ENCODE peak calls at places on chromosomes 12 and 14, in six cellular contexts. One of them, this sample, is unnamed. For H3K4me1, the result is how much of the 10 kb centered on the place peaks cover.

GRCh38 chr12:52352951-52353350 is 14.3 kb downstream of the KRT85 start:
- DNase-seq in GM23338: no peak
- DNase-seq in stomach: no peak
- DNase-seq in spleen: peak
- DNase-seq in HepG2: no peak
- DNase-seq in HCT116: no peak
- DNase-seq in this sample: no peak

GRCh38 chr14:99430491-99430890 is 50.2 kb downstream of the SETD3 start:
- DNase-seq in HepG2: no peak
- DNase-seq in HCT116: no peak
- DNase-seq in stomach: peak
- DNase-seq in spleen: peak
- DNase-seq in GM23338: peak
- DNase-seq in this sample: no peak

GRCh38 chr12:87782838-87783237 is 246.4 kb downstream of the C12orf50 start:
- DNase-seq in GM23338: no peak
- DNase-seq in HCT116: no peak
- DNase-seq in spleen: no peak
- DNase-seq in HepG2: no peak
- DNase-seq in stomach: no peak
- DNase-seq in this sample: no peak

GRCh38 chr12:121955258-121956040 is 37.1 kb downstream of the CFAP251 start:
- DNase-seq in stomach: no peak
- DNase-seq in HepG2: no peak
- DNase-seq in spleen: no peak
- DNase-seq in HCT116: peak
- DNase-seq in GM23338: peak
- DNase-seq in this sample: no peak

GRCh38 chr14:23951590-23952143 is 1.9 kb upstream of the DHRS4 start:
- DNase-seq in spleen: no peak
- DNase-seq in HepG2: peak
- DNase-seq in HCT116: no peak
- DNase-seq in stomach: no peak
- DNase-seq in GM23338: peak
- DNase-seq in this sample: no peak

GRCh38 chr12:62700091-62700490 is 233.5 kb downstream of the MON2 start:
- DNase-seq in stomach: no peak
- DNase-seq in HepG2: no peak
- DNase-seq in HCT116: no peak
- DNase-seq in GM23338: no peak
- DNase-seq in spleen: no peak
- DNase-seq in this sample: no peak

GRCh38 chr12:54082402-54082892 is 28.8 kb downstream of the HOXC4 start:
- DNase-seq in stomach: peak
- DNase-seq in HepG2: no peak
- DNase-seq in spleen: peak
- DNase-seq in GM23338: peak
- DNase-seq in HCT116: no peak
- DNase-seq in this sample: peak

GRCh38 chr12:75685826-75686225 is 174.4 kb upstream of the KRR1 start:
- DNase-seq in HCT116: no peak
- DNase-seq in spleen: no peak
- DNase-seq in HepG2: no peak
- DNase-seq in GM23338: no peak
- DNase-seq in stomach: no peak
- DNase-seq in this sample: no peak

GRCh38 chr14:70148911-70149675 is 39.7 kb downstream of the SLC8A3 start:
- DNase-seq in GM23338: no peak
- DNase-seq in stomach: no peak
- DNase-seq in HepG2: no peak
- DNase-seq in spleen: no peak
- DNase-seq in HCT116: no peak
- DNase-seq in this sample: no peak

GRCh38 chr14:77730976-77731497 is 23.1 kb downstream of the SLIRP start:
- DNase-seq in stomach: no peak
- DNase-seq in HepG2: no peak
- DNase-seq in GM23338: no peak
- DNase-seq in HCT116: no peak
- DNase-seq in spleen: no peak
- DNase-seq in this sample: no peak

GRCh38 chr14:68692916-68693771 is 99.7 kb downstream of the ZFP36L1 start:
- DNase-seq in HepG2: no peak
- DNase-seq in GM23338: no peak
- DNase-seq in stomach: no peak
- DNase-seq in spleen: no peak
- DNase-seq in HCT116: no peak
- DNase-seq in this sample: peak

GRCh38 chr14:69547701-69548348 is 26.8 kb downstream of the CCDC177 start:
- DNase-seq in stomach: no peak
- DNase-seq in HCT116: no peak
- DNase-seq in HepG2: no peak
- DNase-seq in GM23338: peak
- DNase-seq in spleen: no peak
- DNase-seq in this sample: no peak

GRCh38 chr14:100610511-100611217 is 23.4 kb upstream of the BEGAIN start:
- DNase-seq in GM23338: no peak
- DNase-seq in HepG2: no peak
- DNase-seq in spleen: no peak
- DNase-seq in stomach: no peak
- DNase-seq in HCT116: no peak
- DNase-seq in this sample: peak

GRCh38 chr12:68291396-68292036 is 38.1 kb upstream of the IL22 start:
- DNase-seq in spleen: no peak
- DNase-seq in GM23338: no peak
- DNase-seq in HepG2: no peak
- DNase-seq in stomach: no peak
- DNase-seq in HCT116: no peak
- DNase-seq in this sample: no peak

GRCh38 chr12:69239286-69239921 is at the start of gene CPSF6:
- DNase-seq in GM23338: peak
- DNase-seq in HCT116: peak
- DNase-seq in stomach: peak
- DNase-seq in HepG2: peak
- DNase-seq in spleen: peak
- DNase-seq in this sample: peak

GRCh38 chr12:124884587-124885438 is 21.1 kb upstream of the SCARB1 start:
- DNase-seq in HepG2: peak
- DNase-seq in spleen: peak
- DNase-seq in stomach: peak
- DNase-seq in GM23338: peak
- DNase-seq in HCT116: no peak
- DNase-seq in this sample: no peak
- H3K4me1 ChIP-seq in HepG2: half or more
- H3K4me1 ChIP-seq in spleen: under half
- H3K4me1 ChIP-seq in stomach: under half
- H3K4me1 ChIP-seq in GM23338: under half
- H3K4me1 ChIP-seq in HCT116: under half
- H3K4me1 ChIP-seq in this sample: under half

DNA sequence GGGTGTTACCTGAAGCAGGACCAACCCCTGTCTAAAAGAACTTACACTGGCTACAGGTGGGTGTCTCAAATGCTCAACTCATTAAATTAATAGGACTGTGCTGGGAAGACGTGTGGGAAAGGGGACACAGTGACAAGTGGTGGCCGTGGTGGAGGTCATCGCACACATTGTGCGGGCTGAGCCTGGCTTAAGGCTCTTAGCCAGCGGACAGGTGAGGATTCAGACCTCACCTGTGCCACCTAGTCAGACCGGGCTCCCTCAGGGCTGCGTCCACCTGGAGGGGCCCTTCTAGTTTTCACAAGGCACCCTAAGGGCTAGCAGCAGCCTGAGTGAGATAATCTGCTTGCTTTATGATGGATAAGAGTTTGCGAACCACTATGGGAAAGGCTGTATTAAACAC is 125.2 kb upstream of the FKBP4 start:
- DNase-seq in HCT116: no peak
- DNase-seq in HepG2: no peak
- DNase-seq in GM23338: no peak
- DNase-seq in spleen: peak
- DNase-seq in stomach: no peak
- DNase-seq in this sample: no peak
- TF ChIP-seq POLR2AphosphoS5 in HCT116: no peak
- TF ChIP-seq POLR2AphosphoS5 in HepG2: no peak
- TF ChIP-seq POLR2AphosphoS5 in GM23338: no peak
- TF ChIP-seq POLR2AphosphoS5 in spleen: no peak
- TF ChIP-seq POLR2AphosphoS5 in stomach: no peak
- TF ChIP-seq POLR2AphosphoS5 in this sample: no peak

GRCh38 chr14:61472801-61473376 is 151.5 kb downstream of the PRKCH start:
- DNase-seq in stomach: no peak
- DNase-seq in HepG2: no peak
- DNase-seq in spleen: peak
- DNase-seq in HCT116: no peak
- DNase-seq in GM23338: no peak
- DNase-seq in this sample: no peak

GRCh38 chr14:61472025-61472672 is 150.8 kb downstream of the PRKCH start:
- DNase-seq in HCT116: no peak
- DNase-seq in stomach: no peak
- DNase-seq in HepG2: peak
- DNase-seq in spleen: peak
- DNase-seq in GM23338: no peak
- DNase-seq in this sample: no peak

GRCh38 chr14:61474671-61475070 is 153.3 kb downstream of the PRKCH start:
- DNase-seq in GM23338: no peak
- DNase-seq in HepG2: no peak
- DNase-seq in stomach: no peak
- DNase-seq in spleen: no peak
- DNase-seq in HCT116: no peak
- DNase-seq in this sample: no peak

GRCh38 chr14:61475316-61475715 is 153.9 kb downstream of the PRKCH start:
- DNase-seq in GM23338: peak
- DNase-seq in stomach: no peak
- DNase-seq in HCT116: peak
- DNase-seq in spleen: no peak
- DNase-seq in HepG2: peak
- DNase-seq in this sample: no peak

GRCh38 chr14:61474021-61474420 is 152.6 kb downstream of the PRKCH start:
- DNase-seq in stomach: no peak
- DNase-seq in HCT116: no peak
- DNase-seq in GM23338: no peak
- DNase-seq in spleen: no peak
- DNase-seq in HepG2: no peak
- DNase-seq in this sample: no peak
- H3K4me1 ChIP-seq in stomach: half or more
- H3K4me1 ChIP-seq in HCT116: under half
- H3K4me1 ChIP-seq in GM23338: under half
- H3K4me1 ChIP-seq in spleen: half or more
- H3K4me1 ChIP-seq in HepG2: under half
- H3K4me1 ChIP-seq in this sample: under half

GRCh38 chr12:49292729-49293055 is 2.3 kb upstream of the PRPH start:
- DNase-seq in HepG2: no peak
- DNase-seq in spleen: no peak
- DNase-seq in GM23338: no peak
- DNase-seq in stomach: peak
- DNase-seq in HCT116: no peak
- DNase-seq in this sample: peak

GRCh38 chr12:49294804-49295086 is 202 bp upstream of the PRPH start:
- DNase-seq in GM23338: no peak
- DNase-seq in stomach: no peak
- DNase-seq in spleen: no peak
- DNase-seq in HepG2: no peak
- DNase-seq in HCT116: no peak
- DNase-seq in this sample: no peak

GRCh38 chr12:49294086-49294803 is 702 bp upstream of the PRPH start:
- DNase-seq in spleen: peak
- DNase-seq in HCT116: no peak
- DNase-seq in stomach: no peak
- DNase-seq in HepG2: no peak
- DNase-seq in GM23338: no peak
- DNase-seq in this sample: peak

GRCh38 chr12:49295087-49296001 is at the start of gene PRPH:
- DNase-seq in stomach: no peak
- DNase-seq in GM23338: peak
- DNase-seq in HCT116: no peak
- DNase-seq in spleen: peak
- DNase-seq in HepG2: no peak
- DNase-seq in this sample: peak

GRCh38 chr12:49293056-49293956 is 1.6 kb upstream of the PRPH start:
- DNase-seq in stomach: peak
- DNase-seq in HCT116: no peak
- DNase-seq in GM23338: peak
- DNase-seq in spleen: peak
- DNase-seq in HepG2: no peak
- DNase-seq in this sample: peak
- TF ChIP-seq POLR2AphosphoS5 in stomach: no peak
- TF ChIP-seq POLR2AphosphoS5 in HCT116: peak
- TF ChIP-seq POLR2AphosphoS5 in GM23338: no peak
- TF ChIP-seq POLR2AphosphoS5 in spleen: peak
- TF ChIP-seq POLR2AphosphoS5 in HepG2: no peak
- TF ChIP-seq POLR2AphosphoS5 in this sample: no peak